ENCODE peak calls at places on chromosomes 12 and 14, in ten cellular contexts. C is HepG2, S is adrenal gland, I is H9, H is pancreas, T is IMR-90, B is kidney, K is esophagus squamous epithelium, W is cardiac muscle cell, Q is PC-3. A is an unnamed sample.

GRCh38 chr12:106392746-106393145 is 35.2 kb downstream of the POLR3B start:
- DNase-seq in C (no peak), S (no peak), I (no peak), H (no peak), T (no peak), B (no peak), K (no peak), W (no peak), Q (no peak), A (no peak)

GRCh38 chr12:94218244-94218643 is 69.9 kb downstream of the PLXNC1 start:
- DNase-seq in C (no peak), S (no peak), I (no peak), H (no peak), T (no peak), B (no peak), K (no peak), W (no peak), Q (no peak), A (peak; percentile 5)

GRCh38 chr14:33165144-33165925 is 226.7 kb downstream of the NPAS3 start:
- DNase-seq in C (no peak), S (no peak), I (no peak), H (no peak), T (no peak), B (no peak), K (no peak), W (no peak), Q (peak; percentile 57), A (peak; percentile 68)

GRCh38 chr12:121209629-121210572 is at the start of gene P2RX4:
- DNase-seq in C (peak; percentile 64), S (peak; percentile 83), I (peak; percentile 93), H (peak; percentile 80), T (peak; percentile 73), B (peak; percentile 96), K (peak; percentile 33), W (peak; percentile 74), Q (peak; percentile 78), A (peak; percentile 90)

GRCh38 chr14:102078344-102078743 is 8.5 kb downstream of the HSP90AA1 start:
- DNase-seq in C (no peak), S (no peak), I (no peak), H (no peak), T (no peak), B (no peak), K (no peak), W (no peak), Q (peak; percentile 12), A (no peak)

GRCh38 chr12:45343269-45344051 is 127.6 kb downstream of the ANO6 start:
- DNase-seq in C (peak; percentile 46), S (no peak), I (no peak), H (no peak), T (peak; percentile 63), B (no peak), K (no peak), W (peak; percentile 34), Q (peak; percentile 62), A (peak; percentile 55)

GRCh38 chr12:89648211-89648930 is 60.3 kb downstream of the ATP2B1 start:
- DNase-seq in C (peak; percentile 56), S (no peak), I (peak; percentile 87), H (no peak), T (peak; percentile 35), B (no peak), K (no peak), W (peak; percentile 81), Q (no peak), A (peak; percentile 92)

GRCh38 chr14:95507701-95508103 is 8.7 kb downstream of the SYNE3 start:
- DNase-seq in C (no peak), S (peak; percentile 73), I (no peak), H (no peak), T (peak; percentile 75), B (no peak), K (no peak), W (peak; percentile 74), Q (peak; percentile 78), A (no peak)

GRCh38 chr12:111467092-111467861 is 61.6 kb downstream of the SH2B3 start:
- DNase-seq in C (peak; percentile 36), S (no peak), I (no peak), H (no peak), T (peak; percentile 65), B (no peak), K (no peak), W (no peak), Q (no peak), A (peak; percentile 29)

GRCh38 chr12:14928946-14929345 is 9.4 kb downstream of the ERP27 start:
- DNase-seq in C (no peak), S (no peak), I (no peak), H (peak; percentile 64), T (no peak), B (no peak), K (no peak), W (peak; percentile 54), Q (peak; percentile 89), A (peak; percentile 91)

GRCh38 chr12:11607313-11608081 is 42.0 kb upstream of the ETV6 start:
- DNase-seq in C (peak; percentile 75), S (no peak), I (no peak), H (peak; percentile 35), T (peak; percentile 65), B (no peak), K (no peak), W (peak; percentile 65), Q (no peak), A (peak; percentile 14)

GRCh38 chr12:103495158-103495782 is 498 bp downstream of the C12orf42 start:
- DNase-seq in C (no peak), S (no peak), I (peak; percentile 89), H (no peak), T (no peak), B (peak; percentile 75), K (peak; percentile 23), W (no peak), Q (no peak), A (peak; percentile 75)

GRCh38 chr14:101230851-101231550 is 327.5 kb upstream of the RTL1 start:
- DNase-seq in C (no peak), S (no peak), I (peak; percentile 4), H (no peak), T (no peak), B (peak; percentile 26), K (no peak), W (no peak), Q (no peak), A (no peak)

GRCh38 chr14:56474419-56475022 is 105.1 kb upstream of the TMEM260 start:
- DNase-seq in C (peak; percentile 16), S (no peak), I (no peak), H (no peak), T (peak; percentile 41), B (no peak), K (no peak), W (peak; percentile 65), Q (peak; percentile 93), A (peak; percentile 66)

GRCh38 chr12:45170456-45171042 is 45.3 kb upstream of the ANO6 start:
- DNase-seq in C (peak; percentile 62), S (peak; percentile 79), I (peak; percentile 79), H (peak; percentile 51), T (peak; percentile 77), B (peak; percentile 76), K (no peak), W (peak; percentile 86), Q (peak; percentile 85), A (peak; percentile 78)

DNA sequence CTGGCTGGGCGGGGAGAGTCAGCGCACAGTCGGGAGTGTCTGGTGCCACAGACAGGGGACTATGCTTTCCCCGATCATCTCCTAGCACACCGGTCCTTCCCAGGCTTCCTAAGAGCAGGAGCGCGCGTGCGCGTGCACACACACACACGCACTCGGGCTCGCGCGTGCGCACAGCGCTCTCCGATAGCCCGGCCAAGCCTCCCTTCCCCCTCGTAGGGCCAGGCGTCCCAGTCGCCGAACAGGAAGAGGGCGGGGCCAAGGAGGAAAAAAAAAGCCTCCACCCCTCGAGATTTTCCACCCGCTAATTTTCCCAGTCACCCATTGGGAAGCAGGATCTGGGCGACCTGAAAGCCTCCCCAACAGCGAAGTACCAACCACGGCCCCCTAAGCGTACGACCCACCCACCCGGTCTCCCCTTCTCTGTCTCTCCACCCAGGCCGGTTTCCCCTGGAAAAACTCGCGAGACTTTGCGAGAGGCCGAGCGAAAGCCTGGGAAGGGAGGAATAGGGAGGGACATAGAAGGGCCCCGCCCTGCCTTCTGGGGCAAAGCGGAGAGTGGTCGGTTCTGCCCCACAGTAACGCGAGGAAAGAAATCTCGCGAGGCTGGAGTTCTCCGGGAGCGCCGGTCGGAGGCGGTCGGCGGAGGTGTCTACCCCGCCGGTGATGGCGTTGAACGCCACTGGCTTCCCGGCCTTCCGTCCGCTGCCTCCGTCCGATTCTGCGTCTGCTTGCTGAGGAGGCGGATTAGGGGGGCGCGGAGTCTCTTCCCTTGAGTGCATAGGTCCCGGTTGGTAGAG is at the start of the genes FGFR1OP2 and INTS13:
- DNase-seq in C (peak; percentile 98), S (peak; percentile 99), I (peak; percentile 99), H (peak; percentile 99), T (peak; percentile 99), B (peak; percentile 99), K (peak; percentile 79), W (peak; percentile 99), Q (peak; percentile 100), A (peak; percentile 99)
- H3K4me1 ChIP-seq in C (peaks cover 43% of the 10 kb centered on the region), S (peaks cover 15% of the 10 kb centered on the region), I (peaks cover 3% of the 10 kb centered on the region), H (peaks cover 21% of the 10 kb centered on the region), T (peaks cover 2% of the 10 kb centered on the region), B (peaks cover 5% of the 10 kb centered on the region), K (peaks cover 73% of the 10 kb centered on the region), W (peaks cover 21% of the 10 kb centered on the region), Q (peaks cover 39% of the 10 kb centered on the region), A (no peaks in the 10 kb centered on the region)

DNA sequence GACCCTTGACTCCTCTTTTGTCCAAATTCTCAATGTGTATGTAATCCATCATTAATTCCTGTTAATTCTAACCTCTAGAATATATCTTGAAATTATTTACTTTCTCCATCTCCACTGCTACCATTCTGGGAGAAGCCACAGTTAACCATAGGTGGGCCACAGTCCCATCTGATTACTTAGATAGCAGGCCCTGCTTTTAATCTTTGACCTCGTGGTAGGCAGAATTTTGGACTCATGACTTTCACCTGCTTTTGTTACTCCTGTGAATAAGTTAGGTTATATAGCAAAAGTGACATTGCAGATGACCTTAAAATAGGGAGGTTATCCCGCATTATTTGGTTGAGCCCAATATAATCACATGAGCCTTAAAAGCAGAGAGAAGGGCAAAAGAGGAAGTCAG is 264.2 kb downstream of the GPHN start:
- DNase-seq in C (no peak), S (no peak), I (no peak), H (no peak), T (no peak), B (no peak), K (no peak), W (no peak), Q (no peak), A (no peak)
- H3K4me1 ChIP-seq in C (no peaks in the 10 kb centered on the region), S (no peaks in the 10 kb centered on the region), I (no peaks in the 10 kb centered on the region), H (no peaks in the 10 kb centered on the region), T (no peaks in the 10 kb centered on the region), B (no peaks in the 10 kb centered on the region), K (no peaks in the 10 kb centered on the region), W (no peaks in the 10 kb centered on the region), Q (no peaks in the 10 kb centered on the region), A (no peaks in the 10 kb centered on the region)

GRCh38 chr14:69616408-69616773 is 5.0 kb downstream of the SUSD6 start:
- DNase-seq in C (no peak), S (no peak), I (no peak), H (no peak), T (no peak), B (no peak), K (no peak), W (no peak), Q (no peak), A (no peak)
- H3K4me1 ChIP-seq in C (peaks cover 46% of the 10 kb centered on the region), S (peaks cover 59% of the 10 kb centered on the region), I (no peaks in the 10 kb centered on the region), H (peaks cover 28% of the 10 kb centered on the region), T (peaks cover 25% of the 10 kb centered on the region), B (peaks cover 50% of the 10 kb centered on the region), K (peaks cover 91% of the 10 kb centered on the region), W (peaks cover 34% of the 10 kb centered on the region), Q (peaks cover 19% of the 10 kb centered on the region), A (no peaks in the 10 kb centered on the region)

DNA sequence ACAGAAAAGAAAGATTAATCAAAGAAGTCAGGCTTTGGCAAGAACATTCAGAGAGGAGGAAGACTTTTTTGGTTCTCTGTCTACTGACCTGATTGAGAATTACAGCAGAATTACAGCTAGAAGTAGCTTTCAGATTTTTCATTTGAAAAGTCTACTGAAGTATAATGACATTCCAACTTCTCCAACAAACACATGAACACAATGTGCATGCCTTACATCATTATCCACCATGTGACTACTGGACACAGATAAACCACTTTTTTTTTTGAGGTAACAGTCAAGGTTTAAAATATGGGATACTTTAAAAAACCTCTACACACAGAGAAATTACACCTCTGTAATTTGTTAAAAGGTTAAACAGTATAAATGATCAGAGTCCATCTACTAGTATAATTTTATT is 12.3 kb downstream of the BTBD7 start:
- DNase-seq in C (no peak), S (no peak), I (no peak), H (no peak), T (peak; percentile 23), B (no peak), K (no peak), W (peak; percentile 25), Q (no peak), A (no peak)
- H3K4me1 ChIP-seq in C (peaks cover 43% of the 10 kb centered on the region), S (peaks cover 7% of the 10 kb centered on the region), I (peaks cover 2% of the 10 kb centered on the region), H (no peaks in the 10 kb centered on the region), T (peaks cover 12% of the 10 kb centered on the region), B (peaks cover 12% of the 10 kb centered on the region), K (peaks cover 71% of the 10 kb centered on the region), W (peaks cover 13% of the 10 kb centered on the region), Q (peaks cover 19% of the 10 kb centered on the region), A (peaks cover 2% of the 10 kb centered on the region)